ENCODE peak calls at places on chromosomes 2 and 18, in ten cellular contexts. One of them, this sample, is unnamed.

GRCh38 chr2:83055338-83056010 is 1403.6 kb downstream of the SUCLG1 start:
- DNase-seq in left lung: no peak
- DNase-seq in MCF 10A: peak
- DNase-seq in B cell: no peak
- DNase-seq in retinal pigment epithelial cell: peak
- DNase-seq in GM12864: no peak
- DNase-seq in cardiac muscle cell: no peak
- DNase-seq in cardiac fibroblast: peak
- DNase-seq in left ventricle myocardium inferior: no peak
- DNase-seq in glutamatergic neuron: no peak
- DNase-seq in this sample: no peak

GRCh38 chr18:8175486-8176061 is 433.7 kb upstream of the RAB12 start:
- DNase-seq in glutamatergic neuron: no peak
- DNase-seq in cardiac muscle cell: no peak
- DNase-seq in B cell: no peak
- DNase-seq in retinal pigment epithelial cell: peak
- DNase-seq in GM12864: no peak
- DNase-seq in cardiac fibroblast: no peak
- DNase-seq in left lung: no peak
- DNase-seq in MCF 10A: no peak
- DNase-seq in left ventricle myocardium inferior: no peak
- DNase-seq in this sample: no peak

GRCh38 chr2:119544075-119545031 is at the start of gene CFAP221:
- DNase-seq in left lung: peak
- DNase-seq in glutamatergic neuron: peak
- DNase-seq in B cell: peak
- DNase-seq in GM12864: peak
- DNase-seq in MCF 10A: peak
- DNase-seq in retinal pigment epithelial cell: peak
- DNase-seq in cardiac muscle cell: peak
- DNase-seq in cardiac fibroblast: peak
- DNase-seq in left ventricle myocardium inferior: peak
- DNase-seq in this sample: peak

GRCh38 chr2:171086352-171087290 is 74.1 kb downstream of the TLK1 start:
- DNase-seq in cardiac fibroblast: peak
- DNase-seq in left ventricle myocardium inferior: no peak
- DNase-seq in glutamatergic neuron: peak
- DNase-seq in retinal pigment epithelial cell: peak
- DNase-seq in B cell: peak
- DNase-seq in MCF 10A: peak
- DNase-seq in cardiac muscle cell: peak
- DNase-seq in GM12864: peak
- DNase-seq in left lung: no peak
- DNase-seq in this sample: no peak

GRCh38 chr18:44592639-44593038 is 88.0 kb upstream of the SETBP1 start:
- DNase-seq in GM12864: no peak
- DNase-seq in glutamatergic neuron: no peak
- DNase-seq in left lung: no peak
- DNase-seq in B cell: no peak
- DNase-seq in cardiac muscle cell: peak
- DNase-seq in cardiac fibroblast: peak
- DNase-seq in MCF 10A: peak
- DNase-seq in left ventricle myocardium inferior: no peak
- DNase-seq in retinal pigment epithelial cell: no peak
- DNase-seq in this sample: no peak

GRCh38 chr2:2647156-2647555 is 316.1 kb upstream of the MYT1L start:
- DNase-seq in left ventricle myocardium inferior: no peak
- DNase-seq in cardiac fibroblast: no peak
- DNase-seq in B cell: no peak
- DNase-seq in retinal pigment epithelial cell: no peak
- DNase-seq in GM12864: no peak
- DNase-seq in MCF 10A: no peak
- DNase-seq in cardiac muscle cell: no peak
- DNase-seq in left lung: no peak
- DNase-seq in glutamatergic neuron: no peak
- DNase-seq in this sample: no peak

GRCh38 chr2:213221962-213222361 is 62.3 kb upstream of the SPAG16 start:
- DNase-seq in left lung: no peak
- DNase-seq in cardiac muscle cell: no peak
- DNase-seq in glutamatergic neuron: no peak
- DNase-seq in B cell: no peak
- DNase-seq in cardiac fibroblast: peak
- DNase-seq in GM12864: no peak
- DNase-seq in MCF 10A: no peak
- DNase-seq in left ventricle myocardium inferior: no peak
- DNase-seq in retinal pigment epithelial cell: no peak
- DNase-seq in this sample: no peak

GRCh38 chr18:71799016-71799673 is 745.0 kb downstream of the CBLN2 start:
- DNase-seq in glutamatergic neuron: no peak
- DNase-seq in left ventricle myocardium inferior: no peak
- DNase-seq in B cell: no peak
- DNase-seq in retinal pigment epithelial cell: no peak
- DNase-seq in GM12864: no peak
- DNase-seq in cardiac muscle cell: no peak
- DNase-seq in cardiac fibroblast: no peak
- DNase-seq in left lung: no peak
- DNase-seq in MCF 10A: peak
- DNase-seq in this sample: no peak

GRCh38 chr2:121086450-121086849 is 198.6 kb downstream of the TFCP2L1 start:
- DNase-seq in retinal pigment epithelial cell: no peak
- DNase-seq in GM12864: no peak
- DNase-seq in left lung: no peak
- DNase-seq in MCF 10A: no peak
- DNase-seq in cardiac muscle cell: no peak
- DNase-seq in cardiac fibroblast: no peak
- DNase-seq in left ventricle myocardium inferior: no peak
- DNase-seq in B cell: no peak
- DNase-seq in glutamatergic neuron: no peak
- DNase-seq in this sample: no peak

GRCh38 chr2:236403125-236403524 is 138.9 kb upstream of the ASB18 start:
- DNase-seq in left ventricle myocardium inferior: no peak
- DNase-seq in cardiac muscle cell: no peak
- DNase-seq in GM12864: no peak
- DNase-seq in retinal pigment epithelial cell: no peak
- DNase-seq in B cell: no peak
- DNase-seq in cardiac fibroblast: no peak
- DNase-seq in glutamatergic neuron: peak
- DNase-seq in MCF 10A: no peak
- DNase-seq in left lung: no peak
- DNase-seq in this sample: no peak

GRCh38 chr2:222859786-222860726 is 780 bp upstream of the ACSL3 start:
- DNase-seq in GM12864: no peak
- DNase-seq in retinal pigment epithelial cell: peak
- DNase-seq in cardiac fibroblast: peak
- DNase-seq in B cell: no peak
- DNase-seq in cardiac muscle cell: peak
- DNase-seq in glutamatergic neuron: no peak
- DNase-seq in left lung: peak
- DNase-seq in MCF 10A: peak
- DNase-seq in left ventricle myocardium inferior: peak
- DNase-seq in this sample: no peak

GRCh38 chr18:58005036-58005435 is 39.0 kb upstream of the NEDD4L start:
- DNase-seq in cardiac muscle cell: no peak
- DNase-seq in B cell: no peak
- DNase-seq in glutamatergic neuron: no peak
- DNase-seq in left ventricle myocardium inferior: no peak
- DNase-seq in left lung: no peak
- DNase-seq in cardiac fibroblast: peak
- DNase-seq in retinal pigment epithelial cell: no peak
- DNase-seq in MCF 10A: peak
- DNase-seq in GM12864: no peak
- DNase-seq in this sample: no peak

GRCh38 chr2:172080641-172081230 is 4.6 kb upstream of the DLX1 start:
- DNase-seq in GM12864: no peak
- DNase-seq in MCF 10A: no peak
- DNase-seq in left ventricle myocardium inferior: no peak
- DNase-seq in B cell: peak
- DNase-seq in glutamatergic neuron: no peak
- DNase-seq in cardiac muscle cell: no peak
- DNase-seq in cardiac fibroblast: no peak
- DNase-seq in retinal pigment epithelial cell: no peak
- DNase-seq in left lung: no peak
- DNase-seq in this sample: no peak

GRCh38 chr2:41791523-41791922 is 256.3 kb upstream of the PKDCC start:
- DNase-seq in left lung: peak
- DNase-seq in GM12864: peak
- DNase-seq in MCF 10A: peak
- DNase-seq in B cell: peak
- DNase-seq in cardiac fibroblast: peak
- DNase-seq in cardiac muscle cell: peak
- DNase-seq in left ventricle myocardium inferior: peak
- DNase-seq in glutamatergic neuron: no peak
- DNase-seq in retinal pigment epithelial cell: no peak
- DNase-seq in this sample: no peak

GRCh38 chr2:39631715-39632114 is 34.0 kb upstream of the TMEM178A start:
- DNase-seq in cardiac fibroblast: peak
- DNase-seq in MCF 10A: peak
- DNase-seq in left ventricle myocardium inferior: no peak
- DNase-seq in retinal pigment epithelial cell: peak
- DNase-seq in left lung: no peak
- DNase-seq in cardiac muscle cell: no peak
- DNase-seq in GM12864: no peak
- DNase-seq in B cell: no peak
- DNase-seq in glutamatergic neuron: no peak
- DNase-seq in this sample: no peak

GRCh38 chr2:38751847-38752410 is 768 bp upstream of the SRSF7 start:
- DNase-seq in cardiac muscle cell: peak
- DNase-seq in left ventricle myocardium inferior: no peak
- DNase-seq in MCF 10A: no peak
- DNase-seq in B cell: no peak
- DNase-seq in glutamatergic neuron: no peak
- DNase-seq in retinal pigment epithelial cell: no peak
- DNase-seq in left lung: no peak
- DNase-seq in GM12864: no peak
- DNase-seq in cardiac fibroblast: no peak
- DNase-seq in this sample: no peak

GRCh38 chr2:2805263-2805662 is 474.2 kb upstream of the MYT1L start:
- DNase-seq in cardiac fibroblast: no peak
- DNase-seq in cardiac muscle cell: no peak
- DNase-seq in GM12864: no peak
- DNase-seq in MCF 10A: no peak
- DNase-seq in retinal pigment epithelial cell: no peak
- DNase-seq in left ventricle myocardium inferior: no peak
- DNase-seq in glutamatergic neuron: no peak
- DNase-seq in left lung: no peak
- DNase-seq in B cell: no peak
- DNase-seq in this sample: no peak

GRCh38 chr2:105297211-105297610 is 32.3 kb downstream of the TGFBRAP1 start:
- DNase-seq in cardiac muscle cell: no peak
- DNase-seq in left ventricle myocardium inferior: no peak
- DNase-seq in cardiac fibroblast: no peak
- DNase-seq in retinal pigment epithelial cell: no peak
- DNase-seq in GM12864: no peak
- DNase-seq in B cell: no peak
- DNase-seq in glutamatergic neuron: no peak
- DNase-seq in MCF 10A: no peak
- DNase-seq in left lung: no peak
- DNase-seq in this sample: no peak

DNA sequence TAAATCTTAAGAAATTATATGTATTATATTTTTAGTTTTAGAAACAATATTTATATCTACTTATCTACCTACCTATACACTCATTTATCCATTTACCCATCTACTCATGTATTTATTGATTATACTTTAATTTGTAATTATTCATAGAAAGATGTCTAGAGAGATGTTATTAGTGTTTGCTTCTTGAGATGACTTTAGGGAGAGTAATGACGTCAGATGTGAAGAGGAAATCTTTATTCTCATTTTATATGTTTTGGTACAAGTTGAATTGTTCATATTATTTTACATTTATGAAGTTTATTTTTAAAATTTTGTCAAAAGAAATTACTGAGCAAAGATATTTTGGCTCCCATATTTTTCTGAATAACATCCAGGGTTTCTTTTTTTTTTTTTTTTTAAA is 271.3 kb upstream of the SLC8A1 start:
- DNase-seq in cardiac fibroblast: no peak
- DNase-seq in B cell: no peak
- DNase-seq in left lung: no peak
- DNase-seq in retinal pigment epithelial cell: no peak
- DNase-seq in MCF 10A: no peak
- DNase-seq in glutamatergic neuron: no peak
- DNase-seq in left ventricle myocardium inferior: no peak
- DNase-seq in cardiac muscle cell: no peak
- DNase-seq in GM12864: no peak
- DNase-seq in this sample: no peak
- TF ChIP-seq CTCF in cardiac fibroblast: no peak
- TF ChIP-seq CTCF in B cell: no peak
- TF ChIP-seq CTCF in left lung: no peak
- TF ChIP-seq CTCF in retinal pigment epithelial cell: no peak
- TF ChIP-seq CTCF in MCF 10A: no peak
- TF ChIP-seq CTCF in glutamatergic neuron: no peak
- TF ChIP-seq CTCF in left ventricle myocardium inferior: no peak
- TF ChIP-seq CTCF in cardiac muscle cell: no peak
- TF ChIP-seq CTCF in GM12864: no peak
- TF ChIP-seq CTCF in this sample: no peak

GRCh38 chr18:11672198-11672597 is 16.9 kb upstream of the GNAL start:
- DNase-seq in B cell: no peak
- DNase-seq in MCF 10A: no peak
- DNase-seq in GM12864: no peak
- DNase-seq in left lung: no peak
- DNase-seq in glutamatergic neuron: no peak
- DNase-seq in cardiac fibroblast: no peak
- DNase-seq in cardiac muscle cell: no peak
- DNase-seq in left ventricle myocardium inferior: no peak
- DNase-seq in retinal pigment epithelial cell: no peak
- DNase-seq in this sample: no peak
- TF ChIP-seq CTCF in B cell: no peak
- TF ChIP-seq CTCF in MCF 10A: no peak
- TF ChIP-seq CTCF in GM12864: no peak
- TF ChIP-seq CTCF in left lung: no peak
- TF ChIP-seq CTCF in glutamatergic neuron: no peak
- TF ChIP-seq CTCF in cardiac fibroblast: no peak
- TF ChIP-seq CTCF in cardiac muscle cell: no peak
- TF ChIP-seq CTCF in left ventricle myocardium inferior: no peak
- TF ChIP-seq CTCF in retinal pigment epithelial cell: no peak
- TF ChIP-seq CTCF in this sample: no peak

DNA sequence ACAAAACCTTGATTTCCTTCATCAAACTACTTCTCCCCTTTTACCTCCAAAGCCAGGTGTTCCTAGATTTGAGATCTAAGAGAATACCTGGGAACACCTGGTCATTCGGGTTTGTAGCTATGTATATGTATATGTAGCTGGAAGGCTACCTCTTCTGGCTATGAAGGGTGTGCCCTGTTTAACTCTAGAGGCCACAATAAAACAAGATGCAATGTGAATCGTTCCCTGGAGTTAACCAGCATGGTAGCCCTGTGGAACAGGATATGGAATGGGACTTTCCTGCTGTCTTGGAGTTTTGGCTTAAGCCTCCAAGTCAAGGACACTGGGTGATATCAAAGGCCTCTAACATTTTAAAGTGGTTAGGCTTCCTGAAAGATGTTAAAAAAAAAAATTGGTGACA is 17.7 kb upstream of the NFU1 start:
- DNase-seq in MCF 10A: no peak
- DNase-seq in GM12864: no peak
- DNase-seq in cardiac fibroblast: no peak
- DNase-seq in cardiac muscle cell: no peak
- DNase-seq in B cell: no peak
- DNase-seq in retinal pigment epithelial cell: no peak
- DNase-seq in left ventricle myocardium inferior: no peak
- DNase-seq in glutamatergic neuron: no peak
- DNase-seq in left lung: no peak
- DNase-seq in this sample: no peak
- TF ChIP-seq CTCF in MCF 10A: no peak
- TF ChIP-seq CTCF in GM12864: no peak
- TF ChIP-seq CTCF in cardiac fibroblast: no peak
- TF ChIP-seq CTCF in cardiac muscle cell: no peak
- TF ChIP-seq CTCF in B cell: no peak
- TF ChIP-seq CTCF in retinal pigment epithelial cell: no peak
- TF ChIP-seq CTCF in left ventricle myocardium inferior: no peak
- TF ChIP-seq CTCF in glutamatergic neuron: no peak
- TF ChIP-seq CTCF in left lung: no peak
- TF ChIP-seq CTCF in this sample: no peak

GRCh38 chr2:200466703-200467418 is 43.0 kb downstream of the KCTD18 start:
- DNase-seq in retinal pigment epithelial cell: no peak
- DNase-seq in cardiac fibroblast: peak
- DNase-seq in left lung: no peak
- DNase-seq in GM12864: no peak
- DNase-seq in cardiac muscle cell: no peak
- DNase-seq in B cell: no peak
- DNase-seq in glutamatergic neuron: no peak
- DNase-seq in left ventricle myocardium inferior: no peak
- DNase-seq in MCF 10A: no peak
- DNase-seq in this sample: no peak
- TF ChIP-seq CTCF in retinal pigment epithelial cell: no peak
- TF ChIP-seq CTCF in cardiac fibroblast: no peak
- TF ChIP-seq CTCF in left lung: no peak
- TF ChIP-seq CTCF in GM12864: no peak
- TF ChIP-seq CTCF in cardiac muscle cell: no peak
- TF ChIP-seq CTCF in B cell: no peak
- TF ChIP-seq CTCF in glutamatergic neuron: no peak
- TF ChIP-seq CTCF in left ventricle myocardium inferior: no peak
- TF ChIP-seq CTCF in MCF 10A: no peak
- TF ChIP-seq CTCF in this sample: no peak